ENCODE peak calls at places on chromosomes 1 and 21, in six cellular contexts. P is fibroblast of lung; Q is cardiac fibroblast; I is CD8-positive, alpha-beta T cell; D is lower lobe of right lung; E is esophagus squamous epithelium. N is an unnamed sample.

GRCh38 chr1:212234431-212235298 is 50.5 kb upstream of the PPP2R5A start:
- DNase-seq in P (peak), Q (peak), I (no peak), D (no peak), E (peak), N (peak)

GRCh38 chr1:26225033-26225831 is 8.8 kb upstream of the CEP85 start:
- DNase-seq in P (peak), Q (peak), I (peak), D (peak), E (no peak), N (peak)

GRCh38 chr1:42966688-42967609 is 8.3 kb upstream of the SLC2A1 start:
- DNase-seq in P (peak), Q (peak), I (no peak), D (no peak), E (no peak), N (peak)

GRCh38 chr1:8312235-8313218 is 5.4 kb upstream of the SLC45A1 start:
- DNase-seq in P (no peak), Q (peak), I (no peak), D (no peak), E (no peak), N (no peak)

GRCh38 chr1:2258122-2258812 is 30.1 kb downstream of the SKI start:
- DNase-seq in P (no peak), Q (no peak), I (no peak), D (no peak), E (no peak), N (no peak)

GRCh38 chr1:173867141-173867752 is 542 bp downstream of the GAS5 start:
- DNase-seq in P (no peak), Q (no peak), I (peak), D (no peak), E (no peak), N (no peak)

GRCh38 chr21:35102488-35103407 is 53.6 kb upstream of the RUNX1 start:
- DNase-seq in P (no peak), Q (no peak), I (peak), D (peak), E (no peak), N (peak)

GRCh38 chr1:86948212-86948611 is 33.8 kb downstream of the HS2ST1 start:
- DNase-seq in P (peak), Q (peak), I (no peak), D (no peak), E (no peak), N (no peak)

GRCh38 chr1:213326666-213327317 is 275.8 kb downstream of the RPS6KC1 start:
- DNase-seq in P (peak), Q (peak), I (no peak), D (peak), E (no peak), N (peak)

GRCh38 chr1:181077576-181078242 is 10.8 kb upstream of the IER5 start:
- DNase-seq in P (peak), Q (no peak), I (no peak), D (no peak), E (no peak), N (peak)

GRCh38 chr21:44962481-44962966 is 22.7 kb downstream of the SLX9 start:
- DNase-seq in P (peak), Q (peak), I (no peak), D (peak), E (no peak), N (peak)

GRCh38 chr1:100134872-100135271 is 1.9 kb downstream of the TRMT13 start:
- DNase-seq in P (peak), Q (peak), I (no peak), D (no peak), E (no peak), N (no peak)

GRCh38 chr1:202274611-202275010 is 67.1 kb downstream of the UBE2T start:
- DNase-seq in P (no peak), Q (peak), I (peak), D (no peak), E (no peak), N (no peak)

GRCh38 chr1:117607471-117607870 is 1.6 kb downstream of the TENT5C start:
- DNase-seq in P (peak), Q (peak), I (peak), D (no peak), E (no peak), N (no peak)

GRCh38 chr21:22728091-22728490 is 1729.9 kb downstream of the NCAM2 start:
- DNase-seq in P (no peak), Q (no peak), I (no peak), D (no peak), E (no peak), N (no peak)

GRCh38 chr1:162612606-162613400 is 19.5 kb upstream of the DDR2 start:
- DNase-seq in P (peak), Q (peak), I (no peak), D (no peak), E (no peak), N (peak)

GRCh38 chr1:17671741-17672140 is 83.4 kb upstream of the ACTL8 start:
- DNase-seq in P (no peak), Q (no peak), I (no peak), D (no peak), E (no peak), N (no peak)

GRCh38 chr1:7554343-7555270 is 216.5 kb upstream of the VAMP3 start:
- DNase-seq in P (peak), Q (peak), I (no peak), D (no peak), E (no peak), N (no peak)

GRCh38 chr21:41626038-41626437 is 118.1 kb upstream of the TMPRSS2 start:
- DNase-seq in P (no peak), Q (no peak), I (no peak), D (no peak), E (no peak), N (no peak)

GRCh38 chr1:97143236-97143882 is 421.8 kb downstream of the PTBP2 start:
- DNase-seq in P (peak), Q (peak), I (no peak), D (no peak), E (no peak), N (peak)

GRCh38 chr1:151827853-151828252 is 3.7 kb downstream of the RORC start:
- DNase-seq in P (no peak), Q (no peak), I (no peak), D (no peak), E (no peak), N (no peak)

GRCh38 chr1:22710688-22711024 is at the start of gene EPHB2:
- DNase-seq in P (peak), Q (no peak), I (no peak), D (no peak), E (no peak), N (no peak)

GRCh38 chr1:17060129-17060868 is 6.5 kb upstream of the SDHB start:
- DNase-seq in P (no peak), Q (peak), I (no peak), D (no peak), E (no peak), N (no peak)

GRCh38 chr1:1291611-1292441 is 11.6 kb downstream of the SCNN1D start:
- DNase-seq in P (peak), Q (peak), I (peak), D (peak), E (no peak), N (peak)

GRCh38 chr1:108814343-108815125 is 42.4 kb downstream of the AKNAD1 start:
- DNase-seq in P (peak), Q (peak), I (no peak), D (no peak), E (no peak), N (peak)

GRCh38 chr1:114437812-114438211 is 73.2 kb downstream of the TRIM33 start:
- DNase-seq in P (no peak), Q (no peak), I (no peak), D (no peak), E (no peak), N (no peak)

GRCh38 chr1:29197590-29197924 is 15.9 kb upstream of the SRSF4 start:
- DNase-seq in P (peak), Q (peak), I (no peak), D (no peak), E (no peak), N (peak)

DNA sequence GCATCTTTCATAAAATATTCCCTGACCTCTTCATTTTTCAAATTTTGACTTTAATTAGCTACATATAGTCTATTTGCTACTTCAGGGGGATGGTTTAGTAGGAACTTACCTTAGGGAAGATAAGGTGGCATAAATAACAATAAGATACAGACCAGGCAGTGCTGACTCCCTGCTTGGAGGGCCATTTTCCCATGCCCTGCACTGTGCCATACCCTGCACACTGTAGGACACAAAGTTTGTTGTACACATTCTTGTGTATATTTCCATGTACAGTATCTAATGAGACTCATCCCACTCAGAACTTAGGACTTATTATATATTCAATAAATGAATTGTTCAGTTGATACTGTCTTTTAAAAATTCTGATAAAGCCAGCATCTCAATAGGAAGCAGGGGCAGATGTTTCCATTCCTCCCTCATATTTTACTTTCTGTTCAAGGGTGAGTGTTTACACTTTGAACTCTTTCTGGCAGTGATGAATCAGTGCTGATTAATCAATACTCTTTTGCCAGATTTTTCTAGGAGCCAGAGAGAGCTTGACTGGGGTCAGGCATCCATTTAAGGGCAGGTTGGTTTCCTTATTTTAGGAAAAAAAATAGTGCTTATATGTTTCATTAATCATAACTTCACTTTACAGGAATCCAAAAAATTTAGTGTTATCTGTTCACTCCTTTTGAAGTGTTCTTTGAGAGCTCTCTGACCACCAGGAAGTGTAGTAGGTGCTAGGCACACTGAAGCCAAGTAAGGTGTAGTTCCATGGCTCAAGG is 30.6 kb downstream of the MPZL1 start:
- DNase-seq in P (peak), Q (no peak), I (no peak), D (no peak), E (no peak), N (no peak)
- H3K4me3 ChIP-seq in P (peak), Q (no peak), I (no peak), D (no peak), E (no peak), N (no peak)

DNA sequence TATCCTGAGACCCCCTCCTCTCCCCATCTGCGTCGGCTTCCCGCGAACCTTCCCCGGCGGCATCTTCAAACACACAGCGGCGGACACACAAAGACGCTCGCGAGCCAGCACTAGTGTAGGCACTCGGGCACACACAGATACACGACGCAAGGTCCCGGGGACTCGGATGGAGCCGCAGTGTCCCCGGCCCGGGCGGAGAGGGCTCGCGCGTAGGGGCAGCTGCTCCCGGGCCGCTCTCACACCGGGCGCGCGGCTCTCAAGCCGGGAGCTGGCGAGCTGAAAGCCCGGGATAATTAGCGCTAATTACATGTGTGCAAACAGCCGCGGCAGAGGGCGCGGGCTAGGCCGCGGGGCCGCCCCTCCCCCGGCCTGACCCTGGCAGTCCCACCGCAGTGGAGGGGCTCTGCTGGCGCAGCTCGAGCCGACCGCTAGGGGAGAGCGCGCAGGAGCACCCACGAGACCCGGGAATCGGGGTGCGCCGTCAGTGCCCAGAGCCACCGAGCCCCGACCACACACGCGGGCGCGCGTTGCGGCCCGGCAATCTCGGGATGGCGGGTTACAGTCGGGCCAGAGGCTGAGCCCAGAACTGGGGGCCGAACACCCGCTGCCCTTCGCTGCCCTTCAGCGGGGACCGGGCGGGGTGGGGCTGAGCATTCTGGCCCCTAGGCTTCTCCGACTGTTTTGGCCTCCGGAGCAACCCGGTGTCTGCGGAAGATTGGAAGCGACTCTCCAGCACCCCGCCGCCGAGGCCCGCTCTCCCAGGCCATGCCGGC is 271.6 kb downstream of the FOXD2 start:
- DNase-seq in P (no peak), Q (peak), I (no peak), D (no peak), E (no peak), N (no peak)
- TF ChIP-seq CTCF in P (no peak), Q (peak), I (no peak), D (peak), E (peak), N (peak)

GRCh38 chr1:184672013-184672726 is 82.5 kb downstream of the EDEM3 start:
- DNase-seq in P (no peak), Q (no peak), I (no peak), D (no peak), E (no peak), N (no peak)
- H3K4me3 ChIP-seq in P (no peak), Q (no peak), I (no peak), D (no peak), E (no peak), N (no peak)

GRCh38 chr1:85022700-85023099 is 25.6 kb downstream of the MCOLN3 start:
- DNase-seq in P (no peak), Q (no peak), I (no peak), D (no peak), E (no peak), N (no peak)

GRCh38 chr1:85027242-85027983 is 20.9 kb downstream of the MCOLN3 start:
- DNase-seq in P (peak), Q (peak), I (no peak), D (no peak), E (no peak), N (no peak)

GRCh38 chr1:85019989-85020388 is 23.1 kb upstream of the MCOLN2 start:
- DNase-seq in P (no peak), Q (no peak), I (no peak), D (no peak), E (no peak), N (peak)

GRCh38 chr1:85025940-85026339 is 22.4 kb downstream of the MCOLN3 start:
- DNase-seq in P (no peak), Q (no peak), I (no peak), D (no peak), E (no peak), N (no peak)

DNA sequence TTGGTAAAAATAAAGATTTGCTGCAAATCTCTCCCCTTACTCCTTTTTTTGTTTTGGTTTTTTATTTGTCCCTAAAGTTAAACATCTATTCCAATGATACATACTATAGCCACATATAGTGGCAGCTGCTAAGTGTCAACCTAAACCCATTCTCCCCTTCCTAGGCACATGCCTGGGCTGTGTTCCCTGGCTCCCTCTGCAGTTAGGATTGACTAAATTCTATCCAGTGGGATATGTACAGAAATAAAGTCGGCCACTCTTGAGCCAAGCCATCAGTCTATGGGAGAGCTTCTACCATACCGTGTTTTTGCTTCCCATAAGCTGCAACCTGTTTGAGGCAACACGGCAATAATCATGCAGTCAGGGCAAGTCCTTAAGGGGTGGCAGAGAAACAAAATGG is 23.6 kb downstream of the MCOLN3 start:
- DNase-seq in P (no peak), Q (no peak), I (no peak), D (no peak), E (no peak), N (no peak)
- TF ChIP-seq CTCF in P (no peak), Q (no peak), I (no peak), D (no peak), E (no peak), N (no peak)

N was measured in astrocyte of the spinal cord.